ENCODE peak calls at places on chromosomes 11 and 22, in nine cellular contexts. One of them, this sample, is unnamed.

GRCh38 chr11:13336246-13336873 is 58.8 kb downstream of the BMAL1 start:
- DNase-seq in AG10803: no peak
- DNase-seq in CD8-positive, alpha-beta T cell: no peak
- DNase-seq in left lung: no peak
- DNase-seq in endothelial cell: no peak
- DNase-seq in pancreas: no peak
- DNase-seq in spleen: no peak
- DNase-seq in tibial artery: no peak
- DNase-seq in dorsolateral prefrontal cortex: no peak
- DNase-seq in this sample: no peak

GRCh38 chr22:25208743-25209505 is 9.3 kb downstream of the CRYBB3 start:
- DNase-seq in endothelial cell: no peak
- DNase-seq in spleen: no peak
- DNase-seq in CD8-positive, alpha-beta T cell: no peak
- DNase-seq in left lung: no peak
- DNase-seq in dorsolateral prefrontal cortex: no peak
- DNase-seq in AG10803: no peak
- DNase-seq in pancreas: no peak
- DNase-seq in tibial artery: no peak
- DNase-seq in this sample: no peak

GRCh38 chr11:12624595-12624994 is 49.6 kb upstream of the TEAD1 start:
- DNase-seq in tibial artery: no peak
- DNase-seq in CD8-positive, alpha-beta T cell: no peak
- DNase-seq in dorsolateral prefrontal cortex: no peak
- DNase-seq in endothelial cell: no peak
- DNase-seq in spleen: no peak
- DNase-seq in AG10803: no peak
- DNase-seq in pancreas: no peak
- DNase-seq in left lung: no peak
- DNase-seq in this sample: no peak

GRCh38 chr22:36198482-36198881 is 3.1 kb downstream of the APOL4 start:
- DNase-seq in pancreas: no peak
- DNase-seq in left lung: no peak
- DNase-seq in endothelial cell: no peak
- DNase-seq in dorsolateral prefrontal cortex: no peak
- DNase-seq in tibial artery: no peak
- DNase-seq in CD8-positive, alpha-beta T cell: no peak
- DNase-seq in spleen: no peak
- DNase-seq in AG10803: no peak
- DNase-seq in this sample: no peak

GRCh38 chr11:66418168-66418985 is 2.5 kb upstream of the NPAS4 start:
- DNase-seq in dorsolateral prefrontal cortex: peak; percentile 72
- DNase-seq in left lung: peak; percentile 80
- DNase-seq in AG10803: peak; percentile 96
- DNase-seq in tibial artery: peak; percentile 77
- DNase-seq in pancreas: peak; percentile 24
- DNase-seq in spleen: no peak
- DNase-seq in CD8-positive, alpha-beta T cell: peak; percentile 49
- DNase-seq in endothelial cell: peak; percentile 76
- DNase-seq in this sample: peak; percentile 58

GRCh38 chr22:20977516-20978170 is 4.5 kb upstream of the LZTR1 start:
- DNase-seq in pancreas: no peak
- DNase-seq in spleen: no peak
- DNase-seq in AG10803: no peak
- DNase-seq in CD8-positive, alpha-beta T cell: no peak
- DNase-seq in left lung: no peak
- DNase-seq in dorsolateral prefrontal cortex: no peak
- DNase-seq in endothelial cell: no peak
- DNase-seq in tibial artery: no peak
- DNase-seq in this sample: no peak

GRCh38 chr11:2774173-2775082 is 74.6 kb upstream of the KCNQ1OT1 start:
- DNase-seq in tibial artery: peak; percentile 15
- DNase-seq in CD8-positive, alpha-beta T cell: peak; percentile 0
- DNase-seq in left lung: peak; percentile 21
- DNase-seq in pancreas: no peak
- DNase-seq in AG10803: no peak
- DNase-seq in dorsolateral prefrontal cortex: no peak
- DNase-seq in spleen: peak; percentile 47
- DNase-seq in endothelial cell: peak; percentile 2
- DNase-seq in this sample: peak; percentile 23

GRCh38 chr22:49704345-49705215 is 123.1 kb downstream of the BRD1 start:
- DNase-seq in AG10803: no peak
- DNase-seq in pancreas: no peak
- DNase-seq in endothelial cell: no peak
- DNase-seq in left lung: peak; percentile 13
- DNase-seq in spleen: peak; percentile 55
- DNase-seq in CD8-positive, alpha-beta T cell: no peak
- DNase-seq in tibial artery: no peak
- DNase-seq in dorsolateral prefrontal cortex: no peak
- DNase-seq in this sample: no peak

GRCh38 chr11:70409871-70410270 is 11.5 kb downstream of the CTTN start:
- DNase-seq in dorsolateral prefrontal cortex: no peak
- DNase-seq in left lung: no peak
- DNase-seq in spleen: no peak
- DNase-seq in CD8-positive, alpha-beta T cell: no peak
- DNase-seq in pancreas: no peak
- DNase-seq in endothelial cell: no peak
- DNase-seq in tibial artery: no peak
- DNase-seq in AG10803: no peak
- DNase-seq in this sample: no peak

GRCh38 chr11:61516675-61517516 is 8.3 kb downstream of the LRRC10B start:
- DNase-seq in pancreas: no peak
- DNase-seq in CD8-positive, alpha-beta T cell: peak; percentile 63
- DNase-seq in tibial artery: no peak
- DNase-seq in dorsolateral prefrontal cortex: no peak
- DNase-seq in left lung: no peak
- DNase-seq in spleen: peak; percentile 83
- DNase-seq in endothelial cell: peak; percentile 73
- DNase-seq in AG10803: no peak
- DNase-seq in this sample: no peak

GRCh38 chr11:121894581-121894980 is 221.4 kb downstream of the BLID start:
- DNase-seq in AG10803: peak; percentile 66
- DNase-seq in tibial artery: no peak
- DNase-seq in left lung: no peak
- DNase-seq in spleen: no peak
- DNase-seq in dorsolateral prefrontal cortex: no peak
- DNase-seq in endothelial cell: no peak
- DNase-seq in CD8-positive, alpha-beta T cell: no peak
- DNase-seq in pancreas: no peak
- DNase-seq in this sample: no peak

GRCh38 chr22:50268655-50269113 is 1.5 kb downstream of the MAPK11 start:
- DNase-seq in AG10803: no peak
- DNase-seq in CD8-positive, alpha-beta T cell: no peak
- DNase-seq in tibial artery: no peak
- DNase-seq in left lung: no peak
- DNase-seq in spleen: no peak
- DNase-seq in endothelial cell: no peak
- DNase-seq in dorsolateral prefrontal cortex: no peak
- DNase-seq in pancreas: peak; percentile 57
- DNase-seq in this sample: no peak

GRCh38 chr22:38258895-38259294 is 13.9 kb downstream of the TMEM184B start:
- DNase-seq in pancreas: no peak
- DNase-seq in left lung: no peak
- DNase-seq in CD8-positive, alpha-beta T cell: no peak
- DNase-seq in dorsolateral prefrontal cortex: no peak
- DNase-seq in spleen: no peak
- DNase-seq in tibial artery: no peak
- DNase-seq in AG10803: no peak
- DNase-seq in endothelial cell: no peak
- DNase-seq in this sample: no peak

GRCh38 chr11:71086687-71087258 is 165.6 kb downstream of the SHANK2 start:
- DNase-seq in AG10803: peak; percentile 3
- DNase-seq in pancreas: peak; percentile 13
- DNase-seq in left lung: no peak
- DNase-seq in spleen: no peak
- DNase-seq in tibial artery: no peak
- DNase-seq in dorsolateral prefrontal cortex: peak; percentile 31
- DNase-seq in CD8-positive, alpha-beta T cell: no peak
- DNase-seq in endothelial cell: peak; percentile 62
- DNase-seq in this sample: no peak

GRCh38 chr11:100780470-100780869 is 93.4 kb downstream of the ARHGAP42 start:
- DNase-seq in spleen: no peak
- DNase-seq in endothelial cell: no peak
- DNase-seq in dorsolateral prefrontal cortex: no peak
- DNase-seq in CD8-positive, alpha-beta T cell: no peak
- DNase-seq in left lung: no peak
- DNase-seq in AG10803: no peak
- DNase-seq in pancreas: no peak
- DNase-seq in tibial artery: no peak
- DNase-seq in this sample: no peak

GRCh38 chr11:123304828-123305530 is 109.9 kb upstream of the CLMP start:
- DNase-seq in CD8-positive, alpha-beta T cell: no peak
- DNase-seq in AG10803: no peak
- DNase-seq in tibial artery: no peak
- DNase-seq in dorsolateral prefrontal cortex: no peak
- DNase-seq in pancreas: no peak
- DNase-seq in spleen: no peak
- DNase-seq in endothelial cell: no peak
- DNase-seq in left lung: peak; percentile 45
- DNase-seq in this sample: no peak
- TF ChIP-seq CTCF in CD8-positive, alpha-beta T cell: no peak
- TF ChIP-seq CTCF in AG10803: no peak
- TF ChIP-seq CTCF in tibial artery: no peak
- TF ChIP-seq CTCF in dorsolateral prefrontal cortex: no peak
- TF ChIP-seq CTCF in pancreas: no peak
- TF ChIP-seq CTCF in spleen: no peak
- TF ChIP-seq CTCF in endothelial cell: no peak
- TF ChIP-seq CTCF in left lung: no peak
- TF ChIP-seq CTCF in this sample: no peak

DNA sequence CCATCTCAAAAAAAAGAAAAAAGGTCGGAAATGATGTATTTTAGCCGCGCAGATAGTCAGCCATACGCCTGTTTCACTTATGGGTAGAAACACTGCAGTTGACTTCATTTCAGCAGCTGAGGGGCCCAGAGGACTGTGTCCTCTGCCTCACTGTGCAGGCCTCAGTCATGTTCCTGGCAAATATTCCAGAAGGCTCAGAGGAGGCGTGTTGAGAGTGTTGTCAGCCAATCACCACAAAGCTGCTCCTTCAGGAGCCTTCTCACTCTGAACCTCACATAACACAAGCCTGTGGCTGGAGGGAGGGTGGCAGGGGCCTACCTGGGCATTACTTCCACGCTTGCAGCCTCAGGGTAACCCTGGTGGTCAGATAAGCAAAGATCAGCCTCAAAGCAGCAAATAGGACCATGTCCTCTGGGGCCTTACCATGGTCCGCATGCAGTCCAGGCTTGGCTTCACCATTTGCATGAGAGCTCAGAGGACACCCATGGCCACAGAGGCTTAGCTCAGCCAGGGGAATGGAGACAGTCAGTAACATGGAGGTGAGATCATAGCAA is 17.3 kb upstream of the TREH start:
- DNase-seq in CD8-positive, alpha-beta T cell: no peak
- DNase-seq in pancreas: no peak
- DNase-seq in spleen: no peak
- DNase-seq in left lung: no peak
- DNase-seq in endothelial cell: no peak
- DNase-seq in dorsolateral prefrontal cortex: no peak
- DNase-seq in tibial artery: no peak
- DNase-seq in AG10803: no peak
- DNase-seq in this sample: no peak
- TF ChIP-seq CTCF in CD8-positive, alpha-beta T cell: no peak
- TF ChIP-seq CTCF in pancreas: no peak
- TF ChIP-seq CTCF in spleen: no peak
- TF ChIP-seq CTCF in left lung: no peak
- TF ChIP-seq CTCF in endothelial cell: no peak
- TF ChIP-seq CTCF in dorsolateral prefrontal cortex: no peak
- TF ChIP-seq CTCF in tibial artery: no peak
- TF ChIP-seq CTCF in AG10803: no peak
- TF ChIP-seq CTCF in this sample: no peak

GRCh38 chr11:35257287-35257686 is 118.3 kb downstream of the CD44 start:
- DNase-seq in spleen: no peak
- DNase-seq in tibial artery: no peak
- DNase-seq in left lung: no peak
- DNase-seq in AG10803: no peak
- DNase-seq in CD8-positive, alpha-beta T cell: no peak
- DNase-seq in pancreas: no peak
- DNase-seq in endothelial cell: no peak
- DNase-seq in dorsolateral prefrontal cortex: no peak
- DNase-seq in this sample: no peak

GRCh38 chr11:35259529-35259928 is 120.6 kb downstream of the CD44 start:
- DNase-seq in spleen: no peak
- DNase-seq in CD8-positive, alpha-beta T cell: no peak
- DNase-seq in left lung: no peak
- DNase-seq in endothelial cell: no peak
- DNase-seq in dorsolateral prefrontal cortex: no peak
- DNase-seq in tibial artery: no peak
- DNase-seq in AG10803: no peak
- DNase-seq in pancreas: no peak
- DNase-seq in this sample: no peak

GRCh38 chr11:35262735-35263134 is 123.8 kb downstream of the CD44 start:
- DNase-seq in tibial artery: no peak
- DNase-seq in spleen: no peak
- DNase-seq in AG10803: no peak
- DNase-seq in endothelial cell: no peak
- DNase-seq in pancreas: no peak
- DNase-seq in dorsolateral prefrontal cortex: no peak
- DNase-seq in CD8-positive, alpha-beta T cell: no peak
- DNase-seq in left lung: no peak
- DNase-seq in this sample: no peak

GRCh38 chr11:35261197-35261596 is 122.2 kb downstream of the CD44 start:
- DNase-seq in pancreas: no peak
- DNase-seq in left lung: no peak
- DNase-seq in dorsolateral prefrontal cortex: no peak
- DNase-seq in CD8-positive, alpha-beta T cell: no peak
- DNase-seq in AG10803: no peak
- DNase-seq in endothelial cell: no peak
- DNase-seq in spleen: no peak
- DNase-seq in tibial artery: no peak
- DNase-seq in this sample: no peak

DNA sequence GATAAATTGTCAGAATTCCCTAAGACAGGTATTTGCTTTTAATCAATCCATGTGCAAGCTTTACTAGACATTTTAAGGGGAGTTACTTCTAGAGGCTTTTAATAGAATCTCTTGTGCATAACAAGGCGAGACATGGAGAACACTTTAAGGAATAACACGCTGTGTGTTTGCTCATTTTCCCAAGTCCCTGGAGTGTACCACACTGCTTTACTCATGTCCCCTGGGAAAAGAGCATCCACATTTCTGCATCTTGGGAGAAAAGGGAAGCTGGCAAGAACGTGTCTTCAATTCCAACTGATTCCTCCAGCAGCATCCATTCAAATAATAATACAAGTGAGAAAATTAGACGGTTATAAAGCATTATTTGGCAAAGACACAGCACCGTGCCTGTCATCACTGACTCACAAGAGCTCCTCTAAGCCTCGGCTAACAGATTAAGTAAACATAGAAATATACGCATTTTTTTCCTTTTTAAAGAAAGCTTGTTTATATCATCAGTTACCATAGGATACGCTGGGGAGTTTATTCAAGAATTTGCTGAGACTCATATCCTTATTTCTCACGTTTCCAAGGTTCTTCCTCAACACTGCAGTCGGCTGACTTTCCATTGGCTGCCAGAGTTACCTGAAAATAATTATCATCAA is 121.5 kb downstream of the CD44 start:
- DNase-seq in AG10803: peak; percentile 86
- DNase-seq in left lung: no peak
- DNase-seq in spleen: no peak
- DNase-seq in tibial artery: no peak
- DNase-seq in endothelial cell: no peak
- DNase-seq in pancreas: no peak
- DNase-seq in dorsolateral prefrontal cortex: no peak
- DNase-seq in CD8-positive, alpha-beta T cell: no peak
- DNase-seq in this sample: no peak
- TF ChIP-seq CTCF in AG10803: no peak
- TF ChIP-seq CTCF in left lung: no peak
- TF ChIP-seq CTCF in spleen: no peak
- TF ChIP-seq CTCF in tibial artery: no peak
- TF ChIP-seq CTCF in endothelial cell: no peak
- TF ChIP-seq CTCF in pancreas: no peak
- TF ChIP-seq CTCF in dorsolateral prefrontal cortex: no peak
- TF ChIP-seq CTCF in CD8-positive, alpha-beta T cell: no peak
- TF ChIP-seq CTCF in this sample: no peak

GRCh38 chr11:115408036-115408911 is 95.9 kb downstream of the CADM1 start:
- DNase-seq in left lung: no peak
- DNase-seq in endothelial cell: no peak
- DNase-seq in CD8-positive, alpha-beta T cell: no peak
- DNase-seq in dorsolateral prefrontal cortex: no peak
- DNase-seq in tibial artery: no peak
- DNase-seq in AG10803: peak; percentile 37
- DNase-seq in pancreas: no peak
- DNase-seq in spleen: no peak
- DNase-seq in this sample: no peak
- TF ChIP-seq CTCF in left lung: no peak
- TF ChIP-seq CTCF in endothelial cell: no peak
- TF ChIP-seq CTCF in CD8-positive, alpha-beta T cell: no peak
- TF ChIP-seq CTCF in dorsolateral prefrontal cortex: no peak
- TF ChIP-seq CTCF in tibial artery: no peak
- TF ChIP-seq CTCF in AG10803: no peak
- TF ChIP-seq CTCF in pancreas: no peak
- TF ChIP-seq CTCF in spleen: no peak
- TF ChIP-seq CTCF in this sample: no peak

This sample was measured in lower lobe of right lung.